ENCODE peak calls at places on chromosomes 13 and 19, in four cellular contexts. C is left ventricle myocardium inferior; H is heart right ventricle; I is CD4-positive, alpha-beta memory T cell. A is an unnamed sample. For H3K4me1, the result is how much of the 10 kb centered on the place peaks cover.

GRCh38 chr13:21917046-21918010 is 246.5 kb downstream of the FGF9 start:
- DNase-seq in I (no peak), H (no peak), C (no peak), A (no peak)

GRCh38 chr13:31764556-31764955 is 25.2 kb downstream of the RXFP2 start:
- DNase-seq in C (no peak), H (no peak), I (no peak), A (no peak)

GRCh38 chr13:64314286-64314685 is 2898.6 kb upstream of the PCDH20 start:
- DNase-seq in H (no peak), C (no peak), I (no peak), A (no peak)

GRCh38 chr13:78609464-78610205 is 6.3 kb upstream of the POU4F1 start:
- DNase-seq in C (no peak), H (no peak), I (no peak), A (no peak)

GRCh38 chr13:110431425-110431824 is 124.3 kb downstream of the COL4A2 start:
- DNase-seq in I (no peak), C (no peak), H (no peak), A (no peak)

GRCh38 chr13:28488376-28489005 is 6.4 kb downstream of the FLT1 start:
- DNase-seq in C (no peak), H (no peak), I (no peak), A (no peak)

GRCh38 chr13:44449999-44450821 is 76.6 kb downstream of the SERP2 start:
- DNase-seq in H (no peak), C (no peak), I (no peak), A (no peak)

GRCh38 chr19:45901432-45901903 is 945 bp downstream of the MYPOP start:
- DNase-seq in H (no peak), C (peak), I (peak), A (no peak)

GRCh38 chr19:38018694-38019426 is 111.9 kb downstream of the SIPA1L3 start:
- DNase-seq in C (no peak), H (no peak), I (no peak), A (no peak)

GRCh38 chr13:112626761-112627160 is 38.8 kb upstream of the TUBGCP3 start:
- DNase-seq in H (no peak), I (no peak), C (no peak), A (no peak)

GRCh38 chr13:89687066-89687465 is 1660.4 kb upstream of the MIR17HG start:
- DNase-seq in H (no peak), I (no peak), C (no peak), A (no peak)

GRCh38 chr13:109100705-109101104 is 471.3 kb downstream of the MYO16 start:
- DNase-seq in C (no peak), H (no peak), I (no peak), A (no peak)

GRCh38 chr13:99974939-99975561 is 3.5 kb upstream of the ZIC5 start:
- DNase-seq in I (peak), H (no peak), C (no peak), A (no peak)

GRCh38 chr13:27053902-27054595 is 117.6 kb downstream of the USP12 start:
- DNase-seq in C (no peak), H (no peak), I (no peak), A (no peak)

GRCh38 chr19:8255426-8256125 is 46.4 kb downstream of the CERS4 start:
- DNase-seq in I (no peak), H (no peak), C (no peak), A (no peak)

GRCh38 chr13:41500501-41500900 is 43.2 kb downstream of the RGCC start:
- DNase-seq in H (no peak), C (peak), I (peak), A (no peak)

GRCh38 chr13:33218020-33218419 is 67.5 kb downstream of the STARD13 start:
- DNase-seq in I (no peak), C (no peak), H (no peak), A (no peak)

GRCh38 chr19:40512473-40513344 is 45.9 kb downstream of the SPTBN4 start:
- DNase-seq in I (no peak), H (no peak), C (no peak), A (no peak)

GRCh38 chr19:51207747-51208146 is 17.1 kb upstream of the CD33 start:
- DNase-seq in I (no peak), C (no peak), H (no peak), A (no peak)

GRCh38 chr19:41239363-41239762 is 20.3 kb downstream of the AXL start:
- DNase-seq in C (no peak), H (no peak), I (no peak), A (no peak)

GRCh38 chr19:39342647-39343305 is 555 bp downstream of the SAMD4B start:
- DNase-seq in H (peak), I (no peak), C (no peak), A (no peak)

GRCh38 chr13:113029487-113030258 is 60.7 kb downstream of the MCF2L start:
- DNase-seq in C (no peak), I (peak), H (no peak), A (no peak)

GRCh38 chr19:35055715-35056179 is 14.2 kb downstream of the HPN start:
- DNase-seq in C (no peak), I (no peak), H (no peak), A (no peak)

GRCh38 chr13:73299787-73300186 is 241.0 kb downstream of the KLF5 start:
- DNase-seq in I (no peak), H (no peak), C (no peak), A (no peak)

GRCh38 chr13:46149272-46150133 is 32.5 kb downstream of the LCP1 start:
- DNase-seq in C (no peak), I (no peak), H (no peak), A (no peak)

GRCh38 chr13:50162001-50162400 is 146.8 kb downstream of the KCNRG start:
- DNase-seq in I (no peak), H (no peak), C (no peak), A (no peak)

GRCh38 chr13:76336889-76337844 is 549.0 kb downstream of the KCTD12 start:
- DNase-seq in C (no peak), I (no peak), H (peak), A (no peak)
- H3K4me3 ChIP-seq in C (no peak), I (no peak), H (no peak), A (no peak)

DNA sequence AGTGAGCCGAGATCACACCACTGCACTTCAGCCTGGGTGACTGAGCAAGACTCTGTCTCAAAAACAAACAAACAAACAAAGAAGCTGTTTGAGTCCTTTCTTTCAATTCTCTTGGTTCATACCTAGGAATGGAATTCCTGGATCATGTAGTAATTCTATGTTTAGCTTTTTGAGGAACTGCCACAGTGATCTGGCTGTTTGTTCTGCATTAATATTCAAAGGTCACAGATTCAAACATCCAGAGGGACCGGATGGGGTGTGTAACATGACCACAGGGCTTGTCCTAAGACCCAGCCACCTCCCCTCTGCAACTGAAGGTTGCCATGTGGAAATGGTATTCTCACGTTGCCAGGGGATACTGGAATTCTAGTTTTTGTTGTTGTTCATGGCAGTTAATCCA is 10.2 kb downstream of the COLGALT1 start:
- DNase-seq in H (no peak), I (no peak), C (no peak), A (no peak)
- H3K27ac ChIP-seq in H (peak), I (no peak), C (peak), A (no peak)

DNA sequence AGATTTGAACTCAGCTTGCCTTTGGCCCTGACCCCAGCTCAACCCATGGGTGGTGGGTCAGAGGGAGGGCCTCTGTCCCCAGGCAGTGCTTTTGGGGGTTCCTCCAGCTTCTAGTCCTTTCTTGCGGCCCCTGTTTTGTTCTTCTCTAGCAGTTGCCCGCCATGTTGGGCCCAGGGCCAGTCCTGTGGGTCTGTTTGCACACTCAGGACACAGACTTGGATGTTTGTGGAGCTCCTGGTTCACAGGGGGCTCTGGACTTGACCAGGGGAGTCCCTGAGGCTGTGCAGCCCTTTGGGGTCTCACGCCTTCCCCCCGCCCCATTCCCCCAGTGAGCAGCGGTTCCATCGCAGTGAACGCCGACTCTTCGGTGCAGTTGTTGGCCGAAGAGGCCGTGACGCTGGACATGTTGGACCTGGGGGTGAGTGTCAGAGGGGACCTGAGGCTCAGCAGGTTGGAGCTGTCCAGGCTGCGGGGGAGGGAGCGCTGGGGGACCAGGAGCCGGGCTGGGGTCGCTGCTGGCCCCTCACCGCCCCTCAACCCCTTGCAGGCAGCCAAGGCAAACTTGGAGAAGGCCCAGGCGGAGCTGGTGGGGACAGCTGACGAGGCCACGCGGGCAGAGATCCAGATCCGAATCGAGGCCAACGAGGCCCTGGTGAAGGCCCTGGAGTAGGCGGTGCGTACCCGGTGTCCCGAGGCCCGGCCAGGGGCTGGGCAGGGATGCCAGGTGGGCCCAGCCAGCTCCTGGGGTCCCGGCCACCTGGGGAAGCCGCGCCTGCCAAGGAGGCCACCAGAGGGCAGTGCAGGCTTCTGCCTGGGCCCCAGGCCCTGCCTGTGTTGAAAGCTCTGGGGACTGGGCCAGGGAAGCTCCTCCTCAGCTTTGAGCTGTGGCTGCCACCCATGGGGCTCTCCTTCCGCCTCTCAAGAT is 2.5 kb downstream of the ATP5F1D start:
- DNase-seq in C (peak), H (peak), I (peak), A (peak)
- H3K4me1 ChIP-seq in C (half or more), H (half or more), I (half or more), A (half or more)

GRCh38 chr19:12000152-12000981 is 35.1 kb downstream of the ZNF433 start:
- DNase-seq in H (no peak), C (no peak), I (no peak), A (no peak)
- H3K4me3 ChIP-seq in H (no peak), C (no peak), I (no peak), A (no peak)

A was measured in tibial nerve.